ENCODE peak calls at places on chromosome 10, in six cellular contexts. S is fibroblast of pulmonary artery; O is left ventricle myocardium inferior; Q is GF-D8; A is activated CD4-positive, alpha-beta T cell treated with anti-CD3 and anti-CD28 coated beads, Interleukin-2, amount 50 U/mL, for 24 hours; I is stimulated activated CD8-positive, alpha-beta memory T cell treated with anti-CD3 and anti-CD28 coated beads, Interleukin-15, amount 100 ng/mL, for 24 hours. Z is an unnamed sample.

GRCh38 chr10:132199268-132199853 is 12.6 kb downstream of the DPYSL4 start:
- DNase-seq in I (no peak), A (no peak), O (no peak), S (no peak), Q (no peak), Z (no peak)

GRCh38 chr10:97572214-97572989 is at the start of gene ANKRD2:
- DNase-seq in O (peak), A (peak), I (peak), Q (peak), S (peak), Z (peak)

GRCh38 chr10:44237364-44238034 is 147.4 kb downstream of the CXCL12 start:
- DNase-seq in A (no peak), S (no peak), I (no peak), Q (no peak), O (no peak), Z (no peak)

GRCh38 chr10:11035318-11035920 is 17.7 kb downstream of the CELF2 start:
- DNase-seq in Q (no peak), I (no peak), S (peak), A (no peak), O (no peak), Z (no peak)

GRCh38 chr10:82162549-82163210 is 287.7 kb downstream of the NRG3 start:
- DNase-seq in I (no peak), A (no peak), S (no peak), O (no peak), Q (no peak), Z (no peak)

GRCh38 chr10:96998329-96998888 is 166.3 kb downstream of the LCOR start:
- DNase-seq in A (no peak), Q (no peak), I (no peak), S (peak), O (no peak), Z (no peak)

GRCh38 chr10:133275683-133276092 is 980 bp downstream of the ADAM8 start:
- DNase-seq in I (no peak), Q (peak), S (no peak), O (no peak), A (no peak), Z (no peak)

GRCh38 chr10:97407211-97407951 is 6.2 kb upstream of the RRP12 start:
- DNase-seq in S (peak), A (no peak), O (no peak), I (no peak), Q (peak), Z (peak)

GRCh38 chr10:130652544-130652943 is 516.4 kb downstream of the GLRX3 start:
- DNase-seq in A (no peak), Q (no peak), I (no peak), O (no peak), S (no peak), Z (no peak)

GRCh38 chr10:986137-986825 is 2.0 kb upstream of the GTPBP4 start:
- DNase-seq in O (no peak), A (no peak), Q (no peak), I (no peak), S (peak), Z (no peak)

GRCh38 chr10:44955408-44956070 is 4.1 kb upstream of the RASSF4 start:
- DNase-seq in A (no peak), Q (no peak), S (no peak), I (no peak), O (peak), Z (no peak)

GRCh38 chr10:8326702-8327423 is 272.4 kb downstream of the GATA3 start:
- DNase-seq in S (no peak), Q (no peak), A (no peak), I (no peak), O (no peak), Z (no peak)

GRCh38 chr10:30849636-30850035 is 182.0 kb downstream of the ZNF438 start:
- DNase-seq in O (no peak), A (no peak), S (no peak), I (no peak), Q (no peak), Z (no peak)

GRCh38 chr10:82680688-82681087 is 805.7 kb downstream of the NRG3 start:
- DNase-seq in S (no peak), O (no peak), Q (no peak), A (no peak), I (no peak), Z (no peak)

GRCh38 chr10:103921750-103922195 is 3.8 kb upstream of the STN1 start:
- DNase-seq in O (no peak), A (no peak), Q (peak), I (no peak), S (peak), Z (peak)

GRCh38 chr10:48609899-48610584 is 5.2 kb upstream of the ARHGAP22 start:
- DNase-seq in I (no peak), O (no peak), S (no peak), Q (no peak), A (no peak), Z (no peak)

GRCh38 chr10:25493122-25493893 is 318.5 kb downstream of the GPR158 start:
- DNase-seq in S (peak), I (no peak), Q (no peak), A (no peak), O (no peak), Z (no peak)

GRCh38 chr10:116722736-116723427 is 19.5 kb downstream of the HSPA12A start:
- DNase-seq in I (no peak), A (no peak), Q (no peak), S (no peak), O (no peak), Z (no peak)

Z was measured in AML-193.